ENCODE peak calls at places on chromosomes 11 and 22, in five cellular contexts. N, S, M, Q and G are unnamed samples.

GRCh38 chr11:12242071-12242672 is 131.8 kb downstream of the MICAL2 start:
- DNase-seq in N (no peak), S (peak; percentile 84), M (no peak), Q (no peak), G (no peak)

GRCh38 chr11:94148189-94148588 is 19.5 kb downstream of the PANX1 start:
- DNase-seq in N (no peak), S (no peak), M (no peak), Q (no peak), G (no peak)

GRCh38 chr11:72982286-72982685 is 159.8 kb downstream of the FCHSD2 start:
- DNase-seq in N (no peak), S (no peak), M (no peak), Q (no peak), G (no peak)

GRCh38 chr11:251550-251949 is 14.8 kb downstream of the PSMD13 start:
- DNase-seq in N (no peak), S (no peak), M (peak; percentile 12), Q (no peak), G (no peak)

GRCh38 chr22:19831016-19831415 is 23.7 kb downstream of the GNB1L start:
- DNase-seq in N (no peak), S (no peak), M (no peak), Q (no peak), G (no peak)

GRCh38 chr11:76850815-76851214 is 9.9 kb upstream of the ACER3 start:
- DNase-seq in N (no peak), S (no peak), M (peak; percentile 30), Q (no peak), G (no peak)

GRCh38 chr11:96127596-96127959 is 203.7 kb upstream of the MTMR2 start:
- DNase-seq in N (no peak), S (no peak), M (no peak), Q (no peak), G (no peak)

GRCh38 chr22:26556904-26557303 is 33.0 kb downstream of the TPST2 start:
- DNase-seq in N (no peak), S (peak; percentile 96), M (no peak), Q (no peak), G (no peak)

GRCh38 chr11:65506316-65506769 is 7.5 kb downstream of the MALAT1 start:
- DNase-seq in N (no peak), S (no peak), M (no peak), Q (no peak), G (no peak)

GRCh38 chr11:45930951-45931563 is 8.6 kb downstream of the LARGE2 start:
- DNase-seq in N (no peak), S (no peak), M (no peak), Q (no peak), G (no peak)

GRCh38 chr22:29397791-29398190 is 9.4 kb upstream of the AP1B1 start:
- DNase-seq in N (no peak), S (no peak), M (no peak), Q (no peak), G (no peak)

GRCh38 chr11:118607401-118608267 is at the start of gene PHLDB1:
- DNase-seq in N (peak; percentile 86), S (peak; percentile 66), M (peak; percentile 70), Q (no peak), G (no peak)
- TF ChIP-seq CTCF in N (peak; percentile 71), S (peak; percentile 51), M (peak; percentile 63), Q (peak; percentile 69), G (peak; percentile 49)

GRCh38 chr11:85811624-85812023 is 683 bp upstream of the SYTL2 start:
- DNase-seq in N (no peak), S (no peak), M (no peak), Q (no peak), G (no peak)
- H3K4me3 ChIP-seq in N (peak overlapping the region; percentile 67), S (no peak overlapping the region), M (peak overlapping the region; percentile 62), Q (peak overlapping the region; percentile 35), G (peak overlapping the region; percentile 62)

GRCh38 chr11:41175304-41175972 is 284.0 kb downstream of the LRRC4C start:
- DNase-seq in N (no peak), S (no peak), M (no peak), Q (no peak), G (no peak)
- TF ChIP-seq CTCF in N (no peak), S (no peak), M (no peak), Q (no peak), G (no peak)

GRCh38 chr22:49589811-49590210 is 237.9 kb downstream of the BRD1 start:
- DNase-seq in N (no peak), S (no peak), M (no peak), Q (no peak), G (no peak)
- H3K4me3 ChIP-seq in N (no peak overlapping the region), S (no peak overlapping the region), M (no peak overlapping the region), Q (no peak overlapping the region), G (no peak overlapping the region)

GRCh38 chr22:32794449-32795213 is 6.9 kb upstream of the TIMP3 start:
- DNase-seq in N (no peak), S (no peak), M (peak; percentile 43), Q (no peak), G (no peak)
- TF ChIP-seq CTCF in N (peak; percentile 23), S (no peak), M (peak; percentile 34), Q (no peak), G (no peak)

DNA sequence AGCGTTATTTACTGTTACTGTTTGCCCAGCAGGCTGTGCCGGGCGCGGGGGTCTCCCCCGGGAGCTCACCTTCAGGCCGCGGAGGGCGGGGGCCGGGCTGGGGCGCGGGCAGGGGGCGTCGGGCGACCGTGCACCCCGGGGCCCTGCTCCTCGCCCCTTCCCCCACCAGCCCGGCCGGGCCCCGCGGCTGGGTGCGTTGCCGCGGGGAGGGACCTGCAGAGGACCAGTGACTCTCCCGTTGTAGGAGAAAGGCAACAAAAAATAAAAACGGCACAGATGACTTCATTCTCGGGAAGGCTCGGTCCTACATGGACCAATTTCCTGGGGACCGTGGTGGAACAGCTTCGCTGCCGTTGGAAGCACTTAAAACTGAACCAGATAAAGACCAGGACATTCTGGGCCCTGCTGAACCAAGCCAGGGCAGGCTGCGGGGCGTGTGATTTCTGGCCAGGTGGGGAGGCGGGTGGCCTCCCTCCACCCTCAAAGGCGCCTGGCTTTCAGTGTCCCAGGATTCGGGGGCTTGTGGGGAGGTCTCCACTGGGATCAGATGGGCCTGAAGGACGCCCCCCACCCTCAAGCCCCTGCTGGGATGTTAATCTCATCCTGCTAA is 57.3 kb downstream of the IGLL1 start:
- DNase-seq in N (peak; percentile 67), S (no peak), M (peak; percentile 28), Q (no peak), G (no peak)
- H3K4me3 ChIP-seq in N (no peak overlapping the region), S (no peak overlapping the region), M (peak overlapping the region; percentile 35), Q (no peak overlapping the region), G (no peak overlapping the region)